ENCODE peak calls at places on chromosomes 13 and 19, in seven cellular contexts. L is GM12865; V is posterior vena cava; W is mucosa of descending colon; U is iPS DF 6.9; O is stimulated activated CD4-positive, alpha-beta T cell treated with anti-CD3 and anti-CD28 coated beads, Interleukin-15, amount 100 ng/mL, for 24 hours; D is NCI-H1417 treated with DMSO at 0.1 percent for 48 hours. E is an unnamed sample.

GRCh38 chr19:54287456-54287855 is 6.5 kb upstream of the LILRB2 start:
- DNase-seq in L (no peak), V (no peak), W (no peak), U (no peak), O (no peak), D (no peak), E (no peak)

GRCh38 chr19:18058208-18059009 is 28.3 kb downstream of the IL12RB1 start:
- DNase-seq in L (peak; percentile 82), V (peak; percentile 96), W (peak; percentile 84), U (peak; percentile 66), O (peak; percentile 84), D (peak; percentile 39), E (peak; percentile 78)

GRCh38 chr13:100323937-100324336 is 235.0 kb downstream of the PCCA start:
- DNase-seq in L (no peak), V (no peak), W (no peak), U (no peak), O (no peak), D (no peak), E (no peak)

GRCh38 chr13:113148940-113149503 is 9.4 kb upstream of the PROZ start:
- DNase-seq in L (no peak), V (peak; percentile 75), W (no peak), U (no peak), O (no peak), D (no peak), E (no peak)

GRCh38 chr13:113996081-113996911 is 22.4 kb upstream of the C13orf46 start:
- DNase-seq in L (no peak), V (peak; percentile 79), W (peak; percentile 49), U (no peak), O (no peak), D (no peak), E (no peak)

GRCh38 chr19:40990972-40991381 is at the start of gene CYP2B6:
- DNase-seq in L (no peak), V (no peak), W (no peak), U (no peak), O (no peak), D (no peak), E (no peak)

GRCh38 chr13:70634893-70635292 is 526.6 kb upstream of the KLHL1 start:
- DNase-seq in L (no peak), V (no peak), W (no peak), U (no peak), O (no peak), D (no peak), E (no peak)

GRCh38 chr13:60120617-60121016 is 43.1 kb downstream of the DIAPH3 start:
- DNase-seq in L (no peak), V (no peak), W (no peak), U (no peak), O (no peak), D (no peak), E (no peak)

GRCh38 chr13:26923824-26924605 is 163.4 kb upstream of the GPR12 start:
- DNase-seq in L (no peak), V (peak; percentile 52), W (no peak), U (no peak), O (no peak), D (no peak), E (peak; percentile 32)

GRCh38 chr13:105591308-105591707 is 944.2 kb downstream of the EFNB2 start:
- DNase-seq in L (no peak), V (no peak), W (no peak), U (no peak), O (no peak), D (no peak), E (no peak)

GRCh38 chr19:11179716-11180297 is 17.5 kb downstream of the KANK2 start:
- DNase-seq in L (peak; percentile 83), V (no peak), W (no peak), U (no peak), O (peak; percentile 24), D (no peak), E (no peak)

GRCh38 chr13:47628666-47629065 is 372.4 kb downstream of the SUCLA2 start:
- DNase-seq in L (no peak), V (no peak), W (no peak), U (no peak), O (no peak), D (no peak), E (no peak)

GRCh38 chr13:111903143-111903542 is 163.8 kb upstream of the SOX1 start:
- DNase-seq in L (no peak), V (peak; percentile 52), W (no peak), U (no peak), O (no peak), D (no peak), E (no peak)

GRCh38 chr13:46354143-46355087 is 32.6 kb downstream of the RUBCNL start:
- DNase-seq in L (peak; percentile 66), V (no peak), W (no peak), U (no peak), O (peak; percentile 41), D (no peak), E (no peak)

GRCh38 chr19:45177817-45178261 is at the start of gene TRAPPC6A:
- DNase-seq in L (no peak), V (no peak), W (no peak), U (no peak), O (no peak), D (no peak), E (no peak)

GRCh38 chr13:50529154-50529882 is 314.2 kb downstream of the DLEU7 start:
- DNase-seq in L (no peak), V (peak; percentile 94), W (peak; percentile 88), U (no peak), O (peak; percentile 17), D (no peak), E (peak; percentile 10)

GRCh38 chr19:6733338-6734095 is 3.9 kb downstream of the GPR108 start:
- DNase-seq in L (no peak), V (no peak), W (peak; percentile 53), U (no peak), O (peak; percentile 40), D (no peak), E (no peak)

GRCh38 chr19:42450314-42450934 is 7.7 kb upstream of the CXCL17 start:
- DNase-seq in L (peak; percentile 95), V (peak; percentile 84), W (peak; percentile 67), U (peak; percentile 97), O (peak; percentile 80), D (peak; percentile 21), E (peak; percentile 79)

E was measured in RPMI8226.